ENCODE peak calls at places on chromosomes 12 and 14, in six cellular contexts. Z is neuronal stem cell, U is mesenchymal stem cell, Y is IMR-90, F is H9, O is H1. P is an unnamed sample. For H3K4me1, the result is how much of the 10 kb centered on the place peaks cover.

GRCh38 chr12:3117144-3117581 is 40.0 kb downstream of the TSPAN9 start:
- DNase-seq in F (no peak), U (peak), Z (no peak), O (no peak), Y (peak), P (no peak)

GRCh38 chr14:93234798-93235197 is 27.7 kb downstream of the UBR7 start:
- DNase-seq in O (no peak), F (no peak), U (no peak), Y (peak), Z (no peak), P (peak)

GRCh38 chr14:66444271-66444987 is 41.7 kb upstream of the CCDC196 start:
- DNase-seq in U (no peak), F (no peak), Z (no peak), Y (peak), O (no peak), P (no peak)

GRCh38 chr14:69658664-69659261 is 47.4 kb downstream of the SUSD6 start:
- DNase-seq in U (no peak), Z (no peak), O (no peak), F (no peak), Y (peak), P (no peak)

GRCh38 chr14:94601961-94602391 is 10.2 kb upstream of the SERPINA3 start:
- DNase-seq in Z (no peak), Y (peak), O (no peak), U (peak), F (peak), P (no peak)

GRCh38 chr14:72215080-72215479 is 282.9 kb downstream of the RGS6 start:
- DNase-seq in O (no peak), Y (no peak), U (no peak), F (no peak), Z (no peak), P (no peak)

GRCh38 chr12:108129017-108129812 is at the start of gene WSCD2:
- DNase-seq in Y (no peak), Z (peak), U (peak), F (peak), O (peak), P (peak)

GRCh38 chr12:66092559-66093269 is 37.8 kb downstream of the LLPH start:
- DNase-seq in U (peak), F (no peak), Y (peak), O (no peak), Z (no peak), P (peak)

GRCh38 chr14:92144708-92145107 is 22.9 kb downstream of the CPSF2 start:
- DNase-seq in Z (no peak), F (no peak), Y (peak), U (peak), O (no peak), P (no peak)

GRCh38 chr12:117140397-117141096 is 41.3 kb upstream of the TESC start:
- DNase-seq in Y (no peak), F (no peak), O (no peak), Z (no peak), U (no peak), P (no peak)

GRCh38 chr14:96830946-96831345 is 33.8 kb downstream of the VRK1 start:
- DNase-seq in Y (no peak), F (no peak), O (no peak), Z (no peak), U (no peak), P (no peak)

GRCh38 chr12:78156751-78157150 is 326.1 kb downstream of the NAV3 start:
- DNase-seq in Y (peak), O (no peak), U (peak), Z (no peak), F (no peak), P (no peak)

GRCh38 chr12:57844725-57845477 is 1.6 kb downstream of the CTDSP2 start:
- DNase-seq in Z (no peak), F (peak), U (peak), Y (peak), O (no peak), P (peak)

GRCh38 chr14:23118506-23119361 is at the start of gene CEBPE:
- DNase-seq in Y (no peak), Z (no peak), O (no peak), U (no peak), F (no peak), P (no peak)

GRCh38 chr14:51828017-51828797 is 32.2 kb upstream of the GNG2 start:
- DNase-seq in F (no peak), Y (peak), Z (no peak), U (peak), O (no peak), P (peak)

GRCh38 chr12:91424506-91424905 is 241.9 kb upstream of the DCN start:
- DNase-seq in O (no peak), Y (no peak), U (no peak), F (no peak), Z (no peak), P (peak)

GRCh38 chr14:100587763-100588411 is 670 bp upstream of the BEGAIN start:
- DNase-seq in U (no peak), Y (no peak), F (no peak), Z (no peak), O (no peak), P (no peak)

GRCh38 chr12:13121568-13121967 is 18.1 kb upstream of the GSG1 start:
- DNase-seq in Z (no peak), U (no peak), F (no peak), Y (no peak), O (no peak), P (no peak)

GRCh38 chr14:57533214-57533613 is 39.6 kb upstream of the CCDC198 start:
- DNase-seq in Z (peak), Y (no peak), F (no peak), U (peak), O (no peak), P (peak)

GRCh38 chr12:53070901-53071492 is 8.2 kb downstream of the SPRYD3 start:
- DNase-seq in U (no peak), Y (no peak), O (no peak), F (peak), Z (no peak), P (no peak)

GRCh38 chr12:109377139-109377685 is 29.5 kb downstream of the MYO1H start:
- DNase-seq in U (no peak), F (peak), Z (no peak), O (no peak), Y (no peak), P (no peak)

GRCh38 chr12:119649202-119649808 is 18.6 kb upstream of the PRKAB1 start:
- DNase-seq in F (no peak), O (no peak), Y (no peak), Z (peak), U (no peak), P (no peak)

GRCh38 chr14:62983821-62984220 is 61.4 kb downstream of the KCNH5 start:
- DNase-seq in U (no peak), F (no peak), Z (no peak), Y (no peak), O (no peak), P (no peak)

GRCh38 chr12:71755146-71755892 is 656 bp downstream of the RAB21 start:
- DNase-seq in F (no peak), Z (no peak), O (no peak), Y (peak), U (peak), P (peak)

GRCh38 chr12:28610401-28611114 is 420.3 kb downstream of the CCDC91 start:
- DNase-seq in O (no peak), Z (no peak), U (no peak), Y (no peak), F (no peak), P (no peak)

GRCh38 chr12:113237748-113238147 is 16.5 kb downstream of the TPCN1 start:
- DNase-seq in F (no peak), U (no peak), Y (no peak), O (no peak), Z (no peak), P (no peak)

GRCh38 chr14:105482486-105483110 is 4.1 kb upstream of the CRIP1 start:
- DNase-seq in O (no peak), F (no peak), U (no peak), Z (no peak), Y (no peak), P (no peak)

GRCh38 chr12:69884386-69884785 is 59.4 kb downstream of the MYRFL start:
- DNase-seq in Z (no peak), F (no peak), Y (no peak), U (no peak), O (no peak), P (no peak)

GRCh38 chr12:124915249-124916236 is 1.1 kb upstream of the UBC start:
- DNase-seq in F (peak), Z (no peak), U (peak), Y (peak), O (no peak), P (peak)
- H2BK120ac ChIP-seq in F (no peak), Z (peak), U (peak), Y (peak), O (peak), P (peak)

GRCh38 chr14:24607635-24608492 is 1.6 kb downstream of the GZMH start:
- DNase-seq in U (no peak), Z (no peak), F (no peak), O (no peak), Y (no peak), P (no peak)

GRCh38 chr14:24609667-24610344 is at the start of gene GZMH:
- DNase-seq in Y (no peak), O (no peak), U (no peak), Z (no peak), F (no peak), P (no peak)

GRCh38 chr14:24613747-24614146 is 4.3 kb upstream of the GZMH start:
- DNase-seq in Z (no peak), Y (no peak), U (no peak), F (no peak), O (no peak), P (no peak)

GRCh38 chr14:24612186-24612585 is 2.7 kb upstream of the GZMH start:
- DNase-seq in Y (no peak), F (no peak), O (no peak), U (no peak), Z (no peak), P (no peak)

DNA sequence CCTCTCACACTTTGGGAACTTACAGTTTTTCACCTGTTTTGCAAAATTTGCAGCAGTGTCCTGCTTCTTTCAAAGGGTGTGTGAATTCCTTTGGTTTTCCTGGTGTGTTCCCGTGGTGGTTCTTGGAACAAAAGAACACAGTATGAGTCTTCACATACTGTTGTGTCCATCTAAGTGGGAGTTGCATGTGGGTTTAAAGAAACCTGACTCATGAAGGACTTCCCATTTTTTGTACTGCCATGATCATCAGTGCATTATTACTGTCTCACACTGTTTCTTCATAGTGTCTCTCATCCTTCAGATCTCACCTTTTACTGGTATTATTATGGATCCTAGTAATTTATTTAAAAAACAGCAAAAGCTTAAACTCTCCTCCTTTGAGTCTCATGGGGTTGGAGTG is 3.8 kb upstream of the GZMH start:
- DNase-seq in Y (no peak), F (no peak), U (no peak), O (no peak), Z (no peak), P (no peak)
- H2AFZ ChIP-seq in Y (no peak), F (no peak), U (no peak), O (no peak), Z (no peak), P (no peak)

DNA sequence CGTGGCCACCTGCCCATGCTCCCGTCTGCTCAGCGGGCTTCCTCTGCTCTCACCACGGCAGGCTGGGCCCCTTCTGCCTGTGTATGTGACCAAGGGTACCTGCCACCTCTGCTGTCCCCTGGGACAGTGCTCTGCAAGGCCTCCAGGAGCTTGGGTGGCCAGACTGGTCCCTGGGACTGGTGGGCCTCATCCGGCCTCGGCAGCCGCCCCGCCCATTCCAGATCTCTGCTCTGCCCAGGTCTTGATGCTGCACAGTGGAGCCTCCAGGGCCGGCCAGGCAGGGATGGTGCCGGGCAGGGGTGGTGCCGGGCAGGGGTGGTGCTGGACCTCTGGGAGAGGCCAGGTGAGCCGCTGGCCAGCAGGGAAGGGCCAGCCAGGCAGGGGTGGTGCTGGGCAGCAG is 9.0 kb downstream of the FBRSL1 start:
- DNase-seq in Y (no peak), U (no peak), Z (no peak), O (no peak), F (no peak), P (no peak)
- H3K4me1 ChIP-seq in Y (under half), U (half or more), Z (under half), O (under half), F (under half), P (under half)

DNA sequence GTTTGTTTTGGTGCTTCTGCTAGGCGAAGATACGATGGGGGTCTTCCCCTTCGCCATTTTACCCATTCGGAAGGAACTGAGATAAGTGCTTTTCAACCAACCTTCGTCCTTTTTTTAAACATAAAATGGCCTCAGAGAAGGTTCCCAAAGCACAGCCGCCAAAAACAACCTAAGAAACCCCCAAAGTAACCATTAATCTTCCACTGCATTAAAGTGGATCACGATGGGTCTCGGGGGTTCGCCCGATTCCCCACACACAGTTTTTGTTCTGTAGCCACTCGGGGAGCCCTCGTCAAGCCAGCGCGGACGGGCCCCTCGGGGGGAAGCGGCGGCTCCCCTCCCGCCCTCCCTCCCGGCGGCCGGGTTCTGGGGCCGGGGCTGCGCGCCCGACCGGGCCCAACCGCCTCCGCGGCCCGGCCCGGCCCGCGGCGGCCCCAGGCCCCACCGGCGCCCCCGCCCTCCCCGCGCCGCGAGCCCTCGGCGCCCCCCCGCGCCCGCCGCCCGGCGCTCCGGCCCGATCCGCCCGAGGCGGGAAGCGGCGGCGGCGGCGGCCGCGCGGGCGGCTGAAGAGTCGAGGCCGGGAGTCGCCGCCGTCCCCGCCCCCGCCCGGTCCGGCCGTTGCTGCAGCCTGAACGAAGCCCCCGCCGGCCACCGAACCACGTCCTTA is 805 bp downstream of the GTF2A1 start:
- DNase-seq in Z (no peak), O (no peak), Y (peak), U (no peak), F (no peak), P (peak)
- H2BK120ac ChIP-seq in Z (no peak), O (peak), Y (peak), U (peak), F (peak), P (peak)

GRCh38 chr14:65371784-65372183 is 40.7 kb upstream of the FUT8 start:
- DNase-seq in Y (no peak), U (no peak), O (no peak), F (no peak), Z (no peak), P (no peak)

GRCh38 chr14:65370890-65371289 is 41.6 kb upstream of the FUT8 start:
- DNase-seq in Y (no peak), U (no peak), Z (no peak), F (no peak), O (no peak), P (no peak)

GRCh38 chr14:65373671-65374039 is 38.9 kb upstream of the FUT8 start:
- DNase-seq in Z (no peak), U (no peak), O (no peak), F (no peak), Y (no peak), P (no peak)

GRCh38 chr14:65369560-65369959 is 43.0 kb upstream of the FUT8 start:
- DNase-seq in Y (no peak), Z (no peak), F (no peak), O (no peak), U (no peak), P (no peak)

GRCh38 chr14:65373011-65373670 is 39.4 kb upstream of the FUT8 start:
- DNase-seq in O (no peak), U (no peak), F (peak), Z (no peak), Y (no peak), P (no peak)
- H2AFZ ChIP-seq in O (no peak), U (no peak), F (no peak), Z (no peak), Y (peak), P (no peak)

DNA sequence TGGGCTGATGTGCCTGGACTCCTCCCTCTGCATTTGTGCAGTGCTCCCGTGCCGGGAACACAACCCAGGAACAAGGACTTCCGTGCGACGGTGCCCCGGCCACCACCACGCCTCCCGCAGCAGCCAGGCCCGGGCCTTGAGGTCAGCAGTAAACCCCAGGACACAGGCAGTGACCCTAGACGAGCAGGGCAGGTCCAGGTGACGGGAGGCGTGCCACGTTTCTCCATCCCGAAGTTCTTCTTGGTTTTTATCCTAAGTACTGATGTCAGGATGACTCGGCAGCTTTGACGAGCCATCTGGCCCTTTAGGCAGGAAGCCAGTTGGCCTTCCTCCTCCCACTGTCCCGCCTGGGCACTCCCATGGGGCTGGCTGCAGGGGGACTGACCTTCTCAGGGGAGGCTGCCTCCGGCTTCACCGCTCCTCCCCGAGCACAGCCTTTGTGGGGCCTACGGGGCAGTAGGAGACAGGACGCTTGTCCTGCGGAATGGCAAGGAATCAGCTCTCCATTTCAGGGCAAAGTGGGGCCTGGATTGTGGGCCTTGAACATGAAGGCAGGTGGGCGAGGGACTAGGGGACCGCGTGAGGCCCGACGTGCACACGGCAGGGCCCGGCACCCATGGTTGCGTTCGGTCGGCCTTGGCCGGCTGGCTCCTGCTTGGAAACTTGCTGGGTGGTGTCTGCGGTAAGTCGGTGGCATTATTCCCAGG is 94.1 kb downstream of the FBXL14 start:
- DNase-seq in Z (no peak), O (no peak), F (no peak), Y (peak), U (peak), P (no peak)
- H3K4me1 ChIP-seq in Z (under half), O (under half), F (under half), Y (under half), U (under half), P (under half)

GRCh38 chr12:25250744-25251730 is at the start of gene KRAS:
- DNase-seq in F (peak), O (peak), U (peak), Y (peak), Z (peak), P (peak)

GRCh38 chr12:25248732-25249131 is 2.0 kb downstream of the KRAS start:
- DNase-seq in U (no peak), Y (no peak), Z (no peak), F (no peak), O (no peak), P (no peak)

GRCh38 chr12:25248137-25248536 is 2.6 kb downstream of the KRAS start:
- DNase-seq in U (no peak), F (peak), O (no peak), Y (no peak), Z (no peak), P (no peak)

GRCh38 chr12:25251749-25252148 is 1.0 kb upstream of the KRAS start:
- DNase-seq in O (no peak), F (no peak), Z (no peak), U (no peak), Y (no peak), P (peak)

DNA sequence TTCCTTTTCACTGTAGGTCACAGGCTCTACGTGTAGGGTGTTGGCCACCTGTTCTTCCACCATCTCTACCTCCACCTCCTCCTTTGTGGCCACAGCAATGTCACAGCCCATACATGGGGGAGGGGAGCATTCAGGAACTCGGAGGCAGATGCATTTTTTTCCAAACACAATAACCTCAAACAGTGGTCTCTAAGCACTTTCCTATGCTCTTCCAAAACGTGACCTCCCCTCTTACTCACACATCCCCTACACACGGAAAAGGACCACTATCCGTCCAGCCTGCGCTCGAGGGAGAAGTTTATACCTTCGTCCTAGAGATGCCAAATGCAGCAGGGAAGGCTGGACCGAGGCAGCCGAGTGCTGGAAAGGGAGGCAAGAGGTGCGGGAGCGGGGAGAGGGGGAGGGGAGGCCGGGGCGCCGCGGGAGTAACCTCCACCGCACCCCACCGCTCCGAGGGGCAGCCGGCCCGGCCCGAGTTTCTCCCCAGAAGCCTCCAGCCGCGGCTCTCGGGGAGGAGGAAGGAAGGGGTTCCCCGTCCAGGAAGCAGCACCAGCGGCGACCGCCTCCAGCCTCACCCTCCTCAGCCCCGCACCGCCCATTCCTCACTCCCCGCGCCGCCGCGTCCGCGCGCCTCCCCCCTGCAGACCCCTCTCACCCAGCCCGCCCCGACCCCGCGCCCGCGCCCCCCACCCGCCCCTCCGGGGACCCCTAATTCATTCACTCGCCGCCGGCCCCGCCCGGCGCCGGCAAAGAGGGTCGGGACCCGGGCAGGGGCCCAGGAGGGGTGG is 584 bp downstream of the KRAS start:
- DNase-seq in Y (peak), F (peak), O (no peak), Z (peak), U (peak), P (no peak)
- H2BK120ac ChIP-seq in Y (peak), F (no peak), O (no peak), Z (no peak), U (no peak), P (peak)